ENCODE peak calls at places on chromosomes 13 and 19, in six cellular contexts. U is A549, X is spleen, J is PC-3, T is tibial artery, Z is pancreas. Q is an unnamed sample.

GRCh38 chr19:35529241-35530218 is 1.4 kb upstream of the SBSN start:
- DNase-seq in J (no peak), U (no peak), Z (no peak), T (no peak), X (no peak), Q (no peak)

GRCh38 chr19:54137913-54138776 is 583 bp downstream of the CNOT3 start:
- DNase-seq in Z (peak), T (no peak), J (no peak), U (no peak), X (peak), Q (no peak)

GRCh38 chr13:100341327-100341726 is 247.3 kb downstream of the GGACT start:
- DNase-seq in J (no peak), T (no peak), U (no peak), X (no peak), Z (no peak), Q (no peak)

GRCh38 chr19:17754634-17755532 is 3.6 kb downstream of the FCHO1 start:
- DNase-seq in Z (no peak), J (no peak), U (peak), T (no peak), X (peak), Q (no peak)

GRCh38 chr13:107373551-107373950 is 805.6 kb upstream of the ARGLU1 start:
- DNase-seq in T (no peak), J (peak), X (no peak), Z (no peak), U (no peak), Q (peak)

GRCh38 chr19:38210458-38210987 is 13.5 kb downstream of the DPF1 start:
- DNase-seq in J (no peak), Z (no peak), X (no peak), T (no peak), U (no peak), Q (no peak)

GRCh38 chr13:108594153-108594552 is 35.3 kb upstream of the MYO16 start:
- DNase-seq in Z (no peak), J (no peak), X (no peak), T (no peak), U (no peak), Q (no peak)

GRCh38 chr19:46603195-46603637 is 2.1 kb downstream of the CALM3 start:
- DNase-seq in Z (peak), U (no peak), T (peak), X (peak), J (no peak), Q (no peak)

GRCh38 chr19:50844296-50844935 is 10.3 kb upstream of the KLK3 start:
- DNase-seq in U (no peak), Z (no peak), X (peak), T (no peak), J (no peak), Q (no peak)
- H3K27ac ChIP-seq in U (no peak), Z (no peak), X (no peak), T (no peak), J (no peak), Q (no peak)

DNA sequence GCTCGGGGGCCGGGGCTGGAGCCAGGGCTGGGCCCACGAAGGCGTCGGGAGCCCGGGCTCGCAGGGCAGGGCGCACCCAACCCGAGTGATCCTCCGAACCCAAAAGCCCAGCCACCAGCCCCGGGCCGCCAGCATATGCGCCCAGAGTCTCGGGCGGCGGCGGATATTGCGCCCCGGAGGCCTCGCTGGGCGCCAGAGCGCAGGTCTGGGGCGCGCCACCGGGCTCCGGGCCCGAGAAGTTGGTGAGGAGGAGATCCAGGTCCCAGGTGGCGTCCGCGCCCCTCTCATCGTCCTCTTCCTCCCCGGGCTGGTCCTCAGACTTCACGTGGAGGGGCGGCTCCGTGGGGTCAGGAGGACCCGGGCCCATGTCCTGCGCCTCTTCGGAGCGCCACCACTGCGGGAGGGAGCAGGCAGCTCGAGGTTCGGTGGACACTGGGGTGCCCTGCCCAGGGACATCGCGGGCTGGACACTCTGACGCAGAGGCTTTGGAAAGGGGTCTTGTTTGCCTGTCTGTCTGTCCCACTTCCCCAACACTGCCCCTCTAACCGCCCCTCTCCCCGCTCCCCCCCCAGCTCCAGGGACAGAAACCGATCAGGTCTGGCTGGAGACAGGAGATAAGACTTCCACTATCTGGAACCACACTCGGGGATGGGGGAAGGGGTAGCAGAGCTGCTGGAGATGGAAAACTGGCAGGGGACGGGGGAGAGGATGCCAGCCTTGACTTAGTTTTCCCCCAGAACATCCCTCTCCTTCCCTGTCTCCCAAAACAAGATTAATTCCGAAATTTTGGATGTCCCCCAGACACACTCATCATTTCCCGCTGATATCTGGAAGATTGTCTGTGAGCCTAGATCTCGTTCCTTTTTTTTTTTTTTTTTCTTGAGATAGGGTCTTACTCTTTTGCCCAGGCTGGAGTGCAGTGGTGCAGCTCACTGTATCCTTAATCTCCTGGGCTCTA is 973 bp downstream of the KLF1 start:
- DNase-seq in X (no peak), U (no peak), J (no peak), T (no peak), Z (no peak), Q (no peak)
- H3K4me3 ChIP-seq in X (peak), U (peak), J (no peak), T (peak), Z (peak), Q (no peak)

GRCh38 chr19:31715249-31715944 is 366.2 kb upstream of the TSHZ3 start:
- DNase-seq in X (no peak), Z (no peak), T (no peak), J (no peak), U (no peak), Q (no peak)
- H3K27ac ChIP-seq in X (peak), Z (no peak), T (no peak), J (no peak), U (no peak), Q (no peak)

GRCh38 chr19:43574424-43575155 is 737 bp downstream of the XRCC1 start:
- DNase-seq in T (no peak), X (no peak), J (no peak), U (no peak), Z (peak), Q (peak)

GRCh38 chr19:43575955-43576451 is 402 bp downstream of the PINLYP start:
- DNase-seq in X (peak), T (no peak), Z (no peak), J (no peak), U (no peak), Q (no peak)

GRCh38 chr19:43572172-43572588 is 3.1 kb downstream of the XRCC1 start:
- DNase-seq in J (no peak), U (no peak), T (no peak), Z (no peak), X (no peak), Q (no peak)

GRCh38 chr19:43576479-43576878 is 878 bp downstream of the PINLYP start:
- DNase-seq in T (no peak), J (no peak), Z (no peak), X (no peak), U (no peak), Q (no peak)

DNA sequence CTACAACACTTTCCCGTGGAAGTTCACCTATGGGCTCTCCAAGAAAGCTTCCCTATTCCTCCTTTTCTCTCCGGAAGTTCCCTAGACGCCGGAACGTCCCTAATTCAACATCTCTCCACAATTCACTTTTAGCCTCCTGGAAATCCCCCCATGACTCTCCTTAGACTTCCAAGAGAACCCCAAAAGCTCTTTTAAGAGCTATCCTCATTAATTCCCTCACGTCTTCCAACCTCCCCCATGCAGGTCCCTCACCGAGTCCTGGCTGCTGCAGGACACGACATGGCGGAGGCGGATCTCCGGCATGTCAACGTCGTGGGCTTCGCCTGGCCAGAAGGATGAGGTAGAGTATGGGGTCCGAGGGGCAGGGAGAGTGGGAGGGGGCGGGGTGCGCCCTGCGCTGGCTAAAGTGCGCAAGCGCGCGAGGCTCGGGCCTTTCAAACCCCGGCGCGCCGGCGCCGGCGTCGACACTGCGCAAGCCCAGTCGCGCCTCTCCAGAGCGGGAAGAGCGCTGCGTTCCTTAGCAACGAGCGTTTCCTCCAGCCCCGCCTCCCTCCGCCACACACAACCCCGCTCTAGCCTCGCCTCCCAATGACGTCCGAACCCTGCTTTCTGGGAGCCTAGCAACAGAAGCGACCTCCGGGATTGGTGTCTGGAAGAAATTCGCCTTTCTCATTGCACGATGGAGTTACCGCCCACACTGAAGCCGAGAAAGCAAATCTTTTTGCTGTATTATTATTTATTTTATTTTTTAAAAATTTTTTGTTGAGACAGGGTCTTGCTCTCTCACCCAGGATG is at the start of the genes PINLYP and XRCC1:
- DNase-seq in X (peak), U (peak), Z (peak), T (peak), J (peak), Q (peak)
- H3K4me3 ChIP-seq in X (peak), U (peak), Z (peak), T (peak), J (peak), Q (peak)

GRCh38 chr13:48038763-48039162 is 1.2 kb downstream of the NUDT15 start:
- DNase-seq in T (no peak), Z (no peak), J (peak), X (no peak), U (no peak), Q (no peak)
- H3K27ac ChIP-seq in T (peak), Z (no peak), J (peak), X (peak), U (peak), Q (no peak)

DNA sequence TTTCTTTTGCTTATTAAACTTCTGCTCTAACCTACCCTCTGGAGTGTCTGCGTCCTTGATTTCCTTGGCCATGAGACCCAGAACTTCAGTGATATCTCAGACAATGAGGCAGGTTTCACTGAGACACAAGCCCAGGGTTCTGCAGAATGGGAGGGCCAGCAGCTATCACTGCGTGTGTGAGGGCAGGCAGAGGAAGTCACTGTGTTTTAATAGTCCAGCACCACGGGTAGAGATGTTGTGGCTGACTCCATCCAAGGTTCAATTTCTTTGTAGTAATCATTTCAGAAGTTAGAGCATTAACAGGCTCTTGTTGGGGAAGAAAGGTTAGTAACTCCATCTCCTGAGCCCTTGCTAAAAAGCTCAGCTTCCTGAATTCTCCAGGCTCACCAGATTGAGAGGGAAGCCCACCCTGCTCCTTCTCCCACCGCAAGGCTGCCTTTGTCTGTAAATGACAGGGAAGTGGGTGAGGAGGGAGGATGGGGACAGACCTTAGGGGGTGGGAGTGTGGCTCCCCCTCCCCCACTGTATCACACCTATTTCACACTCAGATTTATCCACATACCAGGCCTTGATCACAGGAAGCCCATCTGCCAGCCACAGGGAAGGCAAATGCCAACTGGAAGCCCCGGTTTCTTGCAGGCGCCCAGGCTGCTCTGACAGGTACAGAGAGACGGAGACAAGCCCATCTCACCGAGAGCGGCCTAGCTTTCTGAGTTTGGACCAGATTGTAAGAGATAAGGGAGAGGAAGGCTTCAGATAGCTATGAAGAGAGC is 2.1 kb downstream of the C19orf12 start:
- DNase-seq in T (no peak), U (no peak), Z (no peak), X (no peak), J (no peak), Q (no peak)
- H3K4me3 ChIP-seq in T (no peak), U (no peak), Z (no peak), X (no peak), J (no peak), Q (no peak)

GRCh38 chr13:106187092-106187491 is 348.4 kb downstream of the EFNB2 start:
- DNase-seq in J (no peak), Z (no peak), X (no peak), T (no peak), U (no peak), Q (no peak)

GRCh38 chr13:106187501-106187900 is 348.0 kb downstream of the EFNB2 start:
- DNase-seq in J (no peak), U (no peak), Z (no peak), X (no peak), T (no peak), Q (no peak)

GRCh38 chr13:106184778-106185177 is 350.7 kb downstream of the EFNB2 start:
- DNase-seq in J (no peak), X (no peak), Z (no peak), T (no peak), U (no peak), Q (no peak)

GRCh38 chr13:106183410-106184128 is 351.9 kb downstream of the EFNB2 start:
- DNase-seq in Z (no peak), X (no peak), U (no peak), J (no peak), T (no peak), Q (no peak)

GRCh38 chr13:106186366-106187030 is 349.0 kb downstream of the EFNB2 start:
- DNase-seq in J (no peak), U (no peak), Z (no peak), X (no peak), T (no peak), Q (no peak)
- H3K27ac ChIP-seq in J (no peak), U (no peak), Z (no peak), X (no peak), T (no peak), Q (no peak)

GRCh38 chr19:58183822-58184215 is 958 bp downstream of the ZNF274 start:
- DNase-seq in X (no peak), Z (no peak), T (no peak), J (no peak), U (no peak), Q (no peak)

GRCh38 chr19:58182577-58182988 is 278 bp upstream of the ZNF274 start:
- DNase-seq in Z (peak), J (no peak), T (no peak), U (no peak), X (no peak), Q (peak)

GRCh38 chr19:58182989-58183821 is at the start of gene ZNF274:
- DNase-seq in T (peak), U (peak), Z (peak), X (peak), J (peak), Q (peak)

DNA sequence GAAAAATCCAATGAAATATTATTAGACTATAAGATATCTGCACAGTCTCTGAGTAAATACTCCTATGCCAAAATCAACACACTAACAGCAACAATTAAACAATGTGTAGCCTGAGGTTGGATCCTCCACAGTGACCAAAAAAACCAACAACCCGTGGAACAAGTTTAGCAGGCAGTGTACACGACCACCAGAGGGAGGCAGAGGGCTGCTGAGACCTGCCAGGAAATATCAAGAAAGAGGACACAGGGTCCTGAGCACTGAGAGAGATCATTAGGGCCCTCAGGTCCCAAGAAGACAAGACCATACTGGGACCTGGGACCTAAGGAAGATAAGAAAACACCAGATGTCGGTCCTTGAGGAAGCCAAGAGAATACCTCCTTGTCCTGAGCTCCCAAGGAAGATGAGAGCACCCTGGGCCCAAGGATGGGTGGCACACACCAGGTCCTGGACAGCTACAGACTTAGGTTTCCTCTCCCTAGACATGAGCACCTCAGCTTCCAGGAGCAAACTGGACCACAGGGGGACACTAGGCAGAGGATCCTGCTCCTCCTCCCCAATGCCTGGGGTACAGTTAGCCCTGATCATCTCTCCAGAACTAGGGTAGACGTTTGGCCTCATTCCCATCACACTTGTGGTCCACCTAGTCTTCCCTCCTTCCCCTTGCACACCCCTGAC is 822 bp upstream of the ZNF274 start:
- DNase-seq in T (no peak), U (peak), X (peak), Z (no peak), J (peak), Q (peak)
- H3K4me3 ChIP-seq in T (peak), U (peak), X (no peak), Z (no peak), J (peak), Q (peak)

GRCh38 chr19:55497777-55498176 is 9.5 kb downstream of the SSC5D start:
- DNase-seq in X (no peak), Z (no peak), U (no peak), J (no peak), T (no peak), Q (no peak)

GRCh38 chr19:55493650-55494171 is 5.5 kb downstream of the SSC5D start:
- DNase-seq in X (no peak), Z (peak), J (no peak), T (no peak), U (no peak), Q (no peak)

GRCh38 chr19:55494172-55494761 is 6.0 kb downstream of the SSC5D start:
- DNase-seq in X (no peak), Z (peak), J (no peak), T (no peak), U (no peak), Q (peak)

GRCh38 chr19:55498246-55498645 is 10.0 kb downstream of the SSC5D start:
- DNase-seq in X (no peak), U (no peak), T (no peak), Z (peak), J (no peak), Q (no peak)

GRCh38 chr19:55495646-55496349 is 7.6 kb downstream of the SSC5D start:
- DNase-seq in Z (peak), U (no peak), X (no peak), T (no peak), J (peak), Q (no peak)
- H3K27ac ChIP-seq in Z (no peak), U (no peak), X (no peak), T (no peak), J (no peak), Q (no peak)